ENCODE peak calls at places on chromosomes 2 and 18, in five cellular contexts. One of them, this sample, is unnamed.

GRCh38 chr18:6004683-6005082 is 109.4 kb upstream of the TMEM200C start:
- DNase-seq in iPS DF 6.9: no peak
- DNase-seq in endodermal cell: no peak
- DNase-seq in psoas muscle: no peak
- DNase-seq in fibroblast of lung: no peak
- DNase-seq in this sample: no peak

GRCh38 chr2:60973705-60974104 is 43.8 kb upstream of the PEX13 start:
- DNase-seq in iPS DF 6.9: no peak
- DNase-seq in endodermal cell: peak
- DNase-seq in psoas muscle: no peak
- DNase-seq in fibroblast of lung: no peak
- DNase-seq in this sample: no peak

GRCh38 chr18:42533010-42533409 is 578.0 kb downstream of the PIK3C3 start:
- DNase-seq in iPS DF 6.9: no peak
- DNase-seq in endodermal cell: no peak
- DNase-seq in psoas muscle: no peak
- DNase-seq in fibroblast of lung: no peak
- DNase-seq in this sample: no peak

GRCh38 chr2:127641846-127642510 is 4.0 kb upstream of the GPR17 start:
- DNase-seq in iPS DF 6.9: no peak
- DNase-seq in endodermal cell: no peak
- DNase-seq in psoas muscle: no peak
- DNase-seq in fibroblast of lung: no peak
- DNase-seq in this sample: no peak

GRCh38 chr2:53877112-53877511 is 17.3 kb upstream of the GPR75 start:
- DNase-seq in iPS DF 6.9: no peak
- DNase-seq in endodermal cell: no peak
- DNase-seq in psoas muscle: no peak
- DNase-seq in fibroblast of lung: no peak
- DNase-seq in this sample: no peak

GRCh38 chr2:166351319-166351718 is 24.4 kb downstream of the SCN9A start:
- DNase-seq in iPS DF 6.9: no peak
- DNase-seq in endodermal cell: no peak
- DNase-seq in psoas muscle: no peak
- DNase-seq in fibroblast of lung: peak
- DNase-seq in this sample: no peak

GRCh38 chr18:7924616-7925015 is 357.5 kb downstream of the PTPRM start:
- DNase-seq in iPS DF 6.9: no peak
- DNase-seq in endodermal cell: no peak
- DNase-seq in psoas muscle: no peak
- DNase-seq in fibroblast of lung: no peak
- DNase-seq in this sample: no peak

GRCh38 chr18:13035249-13035914 is 44.2 kb downstream of the CEP192 start:
- DNase-seq in iPS DF 6.9: no peak
- DNase-seq in endodermal cell: no peak
- DNase-seq in psoas muscle: no peak
- DNase-seq in fibroblast of lung: no peak
- DNase-seq in this sample: no peak

GRCh38 chr2:173881466-173881865 is 83.7 kb downstream of the SP3 start:
- DNase-seq in iPS DF 6.9: no peak
- DNase-seq in endodermal cell: no peak
- DNase-seq in psoas muscle: no peak
- DNase-seq in fibroblast of lung: peak
- DNase-seq in this sample: no peak

GRCh38 chr18:54080854-54081253 is 143.6 kb downstream of the MBD2 start:
- DNase-seq in iPS DF 6.9: no peak
- DNase-seq in endodermal cell: no peak
- DNase-seq in psoas muscle: no peak
- DNase-seq in fibroblast of lung: no peak
- DNase-seq in this sample: no peak

GRCh38 chr2:128069769-128070168 is 21.2 kb upstream of the UGGT1 start:
- DNase-seq in iPS DF 6.9: no peak
- DNase-seq in endodermal cell: no peak
- DNase-seq in psoas muscle: no peak
- DNase-seq in fibroblast of lung: peak
- DNase-seq in this sample: peak

GRCh38 chr2:70730730-70731129 is 37.3 kb downstream of the ADD2 start:
- DNase-seq in iPS DF 6.9: no peak
- DNase-seq in endodermal cell: no peak
- DNase-seq in psoas muscle: no peak
- DNase-seq in fibroblast of lung: no peak
- DNase-seq in this sample: no peak

GRCh38 chr2:148503511-148503910 is 141.0 kb upstream of the EPC2 start:
- DNase-seq in iPS DF 6.9: no peak
- DNase-seq in endodermal cell: no peak
- DNase-seq in psoas muscle: no peak
- DNase-seq in fibroblast of lung: no peak
- DNase-seq in this sample: no peak

GRCh38 chr2:46098606-46099005 is 198.6 kb upstream of the EPAS1 start:
- DNase-seq in iPS DF 6.9: no peak
- DNase-seq in endodermal cell: no peak
- DNase-seq in psoas muscle: no peak
- DNase-seq in fibroblast of lung: peak
- DNase-seq in this sample: peak

GRCh38 chr18:40917096-40917495 is 1037.9 kb upstream of the PIK3C3 start:
- DNase-seq in iPS DF 6.9: no peak
- DNase-seq in endodermal cell: no peak
- DNase-seq in psoas muscle: no peak
- DNase-seq in fibroblast of lung: peak
- DNase-seq in this sample: no peak

GRCh38 chr2:12325806-12326205 is 390.9 kb upstream of the TRIB2 start:
- DNase-seq in iPS DF 6.9: no peak
- DNase-seq in endodermal cell: no peak
- DNase-seq in psoas muscle: no peak
- DNase-seq in fibroblast of lung: peak
- DNase-seq in this sample: no peak

GRCh38 chr2:142586693-142587432 is 290.6 kb upstream of the KYNU start:
- DNase-seq in iPS DF 6.9: no peak
- DNase-seq in endodermal cell: no peak
- DNase-seq in psoas muscle: no peak
- DNase-seq in fibroblast of lung: no peak
- DNase-seq in this sample: no peak

GRCh38 chr2:141497262-141497661 is 633.6 kb downstream of the LRP1B start:
- DNase-seq in iPS DF 6.9: no peak
- DNase-seq in endodermal cell: no peak
- DNase-seq in psoas muscle: no peak
- DNase-seq in fibroblast of lung: no peak
- DNase-seq in this sample: no peak

GRCh38 chr2:174786066-174786725 is 21.9 kb upstream of the CHRNA1 start:
- DNase-seq in iPS DF 6.9: no peak
- DNase-seq in endodermal cell: peak
- DNase-seq in psoas muscle: no peak
- DNase-seq in fibroblast of lung: no peak
- DNase-seq in this sample: no peak

GRCh38 chr2:226179010-226179409 is 620.6 kb downstream of the IRS1 start:
- DNase-seq in iPS DF 6.9: no peak
- DNase-seq in endodermal cell: no peak
- DNase-seq in psoas muscle: no peak
- DNase-seq in fibroblast of lung: no peak
- DNase-seq in this sample: peak

GRCh38 chr18:42078711-42079110 is 123.7 kb downstream of the PIK3C3 start:
- DNase-seq in iPS DF 6.9: no peak
- DNase-seq in endodermal cell: no peak
- DNase-seq in psoas muscle: no peak
- DNase-seq in fibroblast of lung: peak
- DNase-seq in this sample: no peak

GRCh38 chr2:29014811-29015414 is 33.8 kb downstream of the TOGARAM2 start:
- DNase-seq in iPS DF 6.9: no peak
- DNase-seq in endodermal cell: no peak
- DNase-seq in psoas muscle: peak
- DNase-seq in fibroblast of lung: peak
- DNase-seq in this sample: no peak

GRCh38 chr2:207692206-207693065 is 19.0 kb upstream of the CCNYL1 start:
- DNase-seq in iPS DF 6.9: no peak
- DNase-seq in endodermal cell: peak
- DNase-seq in psoas muscle: no peak
- DNase-seq in fibroblast of lung: peak
- DNase-seq in this sample: no peak

GRCh38 chr2:86319700-86320369 is 17.6 kb downstream of the REEP1 start:
- DNase-seq in iPS DF 6.9: no peak
- DNase-seq in endodermal cell: no peak
- DNase-seq in psoas muscle: no peak
- DNase-seq in fibroblast of lung: no peak
- DNase-seq in this sample: no peak

GRCh38 chr18:77069931-77070330 is 62.7 kb downstream of the MBP start:
- DNase-seq in iPS DF 6.9: no peak
- DNase-seq in endodermal cell: no peak
- DNase-seq in psoas muscle: no peak
- DNase-seq in fibroblast of lung: no peak
- DNase-seq in this sample: no peak

GRCh38 chr18:59908790-59909189 is 9.0 kb downstream of the PMAIP1 start:
- DNase-seq in iPS DF 6.9: no peak
- DNase-seq in endodermal cell: no peak
- DNase-seq in psoas muscle: no peak
- DNase-seq in fibroblast of lung: peak
- DNase-seq in this sample: no peak

GRCh38 chr18:68083131-68083530 is 566.6 kb upstream of the DSEL start:
- DNase-seq in iPS DF 6.9: no peak
- DNase-seq in endodermal cell: no peak
- DNase-seq in psoas muscle: no peak
- DNase-seq in fibroblast of lung: peak
- DNase-seq in this sample: peak

GRCh38 chr2:207282916-207283315 is 117.2 kb upstream of the KLF7 start:
- DNase-seq in iPS DF 6.9: no peak
- DNase-seq in endodermal cell: no peak
- DNase-seq in psoas muscle: no peak
- DNase-seq in fibroblast of lung: no peak
- DNase-seq in this sample: no peak

GRCh38 chr2:48733067-48733503 is 22.4 kb downstream of the LHCGR start:
- DNase-seq in iPS DF 6.9: no peak
- DNase-seq in endodermal cell: no peak
- DNase-seq in psoas muscle: no peak
- DNase-seq in fibroblast of lung: no peak
- DNase-seq in this sample: no peak

GRCh38 chr2:231469568-231469920 is 5.3 kb upstream of the NCL start:
- DNase-seq in iPS DF 6.9: no peak
- DNase-seq in endodermal cell: no peak
- DNase-seq in psoas muscle: no peak
- DNase-seq in fibroblast of lung: no peak
- DNase-seq in this sample: no peak

GRCh38 chr2:100063459-100063953 is 78.9 kb downstream of the AFF3 start:
- DNase-seq in iPS DF 6.9: no peak
- DNase-seq in endodermal cell: no peak
- DNase-seq in psoas muscle: no peak
- DNase-seq in fibroblast of lung: no peak
- DNase-seq in this sample: no peak

GRCh38 chr2:189261431-189261841 is 81.9 kb upstream of the COL5A2 start:
- DNase-seq in iPS DF 6.9: no peak
- DNase-seq in endodermal cell: no peak
- DNase-seq in psoas muscle: no peak
- DNase-seq in fibroblast of lung: peak
- DNase-seq in this sample: peak

GRCh38 chr2:174664084-174664759 is 66.6 kb upstream of the WIPF1 start:
- DNase-seq in iPS DF 6.9: no peak
- DNase-seq in endodermal cell: no peak
- DNase-seq in psoas muscle: no peak
- DNase-seq in fibroblast of lung: no peak
- DNase-seq in this sample: no peak

GRCh38 chr18:48785091-48785614 is 165.6 kb downstream of the SMAD7 start:
- DNase-seq in iPS DF 6.9: no peak
- DNase-seq in endodermal cell: no peak
- DNase-seq in psoas muscle: peak
- DNase-seq in fibroblast of lung: no peak
- DNase-seq in this sample: no peak

DNA sequence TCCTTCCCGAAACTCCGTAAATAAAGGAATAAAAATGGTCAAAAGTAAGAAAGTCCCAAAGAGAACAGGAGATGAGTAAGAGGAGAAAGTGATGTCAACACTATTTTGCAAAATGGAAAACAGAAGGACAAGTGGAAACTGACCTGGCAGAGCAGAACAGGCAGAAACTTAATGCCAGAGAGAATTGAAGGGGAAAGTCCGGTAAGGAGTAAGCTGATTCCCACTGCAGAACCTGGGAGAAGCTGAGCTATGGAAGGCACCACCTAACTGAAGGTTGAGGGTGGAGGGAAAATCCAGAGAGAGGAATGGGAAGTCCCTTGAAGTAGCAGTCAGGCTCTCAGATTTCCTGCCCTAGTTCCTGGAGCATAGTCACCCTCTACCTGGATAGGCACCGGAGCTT is 59.7 kb downstream of the MOGAT1 start:
- DNase-seq in iPS DF 6.9: no peak
- DNase-seq in endodermal cell: no peak
- DNase-seq in psoas muscle: no peak
- DNase-seq in fibroblast of lung: no peak
- DNase-seq in this sample: no peak
- H3K27ac ChIP-seq in iPS DF 6.9: no peak
- H3K27ac ChIP-seq in endodermal cell: no peak
- H3K27ac ChIP-seq in psoas muscle: peak
- H3K27ac ChIP-seq in fibroblast of lung: no peak
- H3K27ac ChIP-seq in this sample: no peak

GRCh38 chr18:55731594-55732042 is 143.6 kb upstream of the TCF4 start:
- DNase-seq in iPS DF 6.9: no peak
- DNase-seq in endodermal cell: no peak
- DNase-seq in psoas muscle: no peak
- DNase-seq in fibroblast of lung: no peak
- DNase-seq in this sample: peak
- H3K27ac ChIP-seq in iPS DF 6.9: no peak
- H3K27ac ChIP-seq in endodermal cell: no peak
- H3K27ac ChIP-seq in psoas muscle: peak
- H3K27ac ChIP-seq in fibroblast of lung: no peak
- H3K27ac ChIP-seq in this sample: no peak

GRCh38 chr2:230219419-230220331 is at the start of gene SP110:
- DNase-seq in iPS DF 6.9: peak
- DNase-seq in endodermal cell: peak
- DNase-seq in psoas muscle: peak
- DNase-seq in fibroblast of lung: peak
- DNase-seq in this sample: peak
- H3K27ac ChIP-seq in iPS DF 6.9: no peak
- H3K27ac ChIP-seq in endodermal cell: no peak
- H3K27ac ChIP-seq in psoas muscle: peak
- H3K27ac ChIP-seq in fibroblast of lung: peak
- H3K27ac ChIP-seq in this sample: peak

DNA sequence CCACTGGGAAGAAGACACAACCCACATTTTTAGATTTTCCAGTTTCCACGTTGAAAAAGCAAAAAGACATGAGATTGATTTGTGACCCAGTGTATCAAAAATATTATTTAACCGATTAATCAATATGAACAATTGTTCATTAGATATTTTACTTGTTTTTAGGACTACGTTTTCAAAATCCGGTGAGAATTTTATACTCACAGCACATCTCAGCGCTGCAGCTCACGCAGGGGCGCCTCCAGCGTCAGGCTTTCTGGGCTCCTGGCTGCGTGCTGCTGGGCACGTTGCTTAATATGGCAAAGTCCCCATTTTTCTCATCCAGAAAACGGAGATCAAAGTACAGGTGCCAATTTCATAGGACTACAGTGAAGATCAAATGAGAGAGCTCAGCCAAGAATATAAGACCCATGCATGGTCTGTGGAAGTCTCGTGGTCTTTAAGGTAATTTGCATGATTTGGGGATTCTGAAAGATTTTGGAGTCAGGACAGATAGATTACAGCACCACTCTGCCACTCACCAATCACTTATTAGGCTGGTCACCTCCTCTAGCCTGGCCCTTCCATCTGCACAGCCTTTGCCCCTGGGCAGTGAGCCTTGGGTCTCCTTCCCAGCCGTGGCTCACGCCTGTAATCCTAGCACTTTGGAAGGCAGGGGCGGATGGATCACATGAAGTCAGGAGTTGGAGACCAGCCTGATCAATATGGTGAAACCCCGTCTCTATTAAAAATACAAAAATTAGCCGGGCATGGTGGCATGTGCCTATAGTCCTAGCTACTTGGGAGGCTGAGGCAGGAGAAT is 36.2 kb downstream of the PTPN18 start:
- DNase-seq in iPS DF 6.9: no peak
- DNase-seq in endodermal cell: peak
- DNase-seq in psoas muscle: no peak
- DNase-seq in fibroblast of lung: no peak
- DNase-seq in this sample: no peak
- H3K27ac ChIP-seq in iPS DF 6.9: no peak
- H3K27ac ChIP-seq in endodermal cell: no peak
- H3K27ac ChIP-seq in psoas muscle: peak
- H3K27ac ChIP-seq in fibroblast of lung: peak
- H3K27ac ChIP-seq in this sample: no peak